ENCODE peak calls at places on chromosomes 5 and 9, in ten cellular contexts. Z is central memory CD4-positive, alpha-beta T cell; K is HCT116; L is lower lobe of right lung; Y is NCI-H1694 treated with DMSO at 0.1 percent for 48 hours; N is HAP-1; D is fibroblast of mammary gland; O is stimulated activated CD8-positive, alpha-beta memory T cell treated with anti-CD3 and anti-CD28 coated beads, Interleukin-2, amount 100 ng/mL, for 48 hours; S is activated CD4-positive, alpha-beta T cell treated with anti-CD3 and anti-CD28 coated beads, Interleukin-2, amount 50 U/mL, for 24 hours; P is nephron progenitor cell. F is an unnamed sample.

GRCh38 chr9:135146766-135147472 is 59.5 kb downstream of the OLFM1 start:
- DNase-seq in Z (no peak), K (no peak), L (no peak), Y (peak), N (no peak), D (no peak), O (no peak), S (no peak), P (no peak), F (no peak)

GRCh38 chr9:85020791-85021190 is 351.3 kb downstream of the NTRK2 start:
- DNase-seq in Z (no peak), K (no peak), L (no peak), Y (no peak), N (no peak), D (no peak), O (no peak), S (no peak), P (no peak), F (no peak)

GRCh38 chr9:123445981-123446610 is 90.1 kb downstream of the CRB2 start:
- DNase-seq in Z (no peak), K (peak), L (no peak), Y (no peak), N (no peak), D (peak), O (no peak), S (no peak), P (peak), F (no peak)

GRCh38 chr5:180126716-180127681 is 55.4 kb upstream of the RNF130 start:
- DNase-seq in Z (peak), K (no peak), L (no peak), Y (no peak), N (no peak), D (peak), O (peak), S (no peak), P (peak), F (no peak)

GRCh38 chr9:132169672-132170392 is 8.0 kb downstream of the NTNG2 start:
- DNase-seq in Z (peak), K (peak), L (peak), Y (peak), N (peak), D (peak), O (peak), S (peak), P (peak), F (peak)

GRCh38 chr5:36570268-36570667 is 36.1 kb upstream of the SLC1A3 start:
- DNase-seq in Z (no peak), K (no peak), L (no peak), Y (no peak), N (no peak), D (peak), O (no peak), S (no peak), P (no peak), F (no peak)

GRCh38 chr5:176788931-176789872 is 21.2 kb upstream of the UNC5A start:
- DNase-seq in Z (no peak), K (no peak), L (no peak), Y (no peak), N (no peak), D (no peak), O (no peak), S (no peak), P (no peak), F (no peak)

GRCh38 chr9:13263511-13263910 is 16.0 kb downstream of the MPDZ start:
- DNase-seq in Z (no peak), K (no peak), L (no peak), Y (no peak), N (no peak), D (peak), O (no peak), S (no peak), P (no peak), F (no peak)

GRCh38 chr5:126597156-126597555 is 2.1 kb upstream of the ALDH7A1 start:
- DNase-seq in Z (no peak), K (no peak), L (no peak), Y (no peak), N (no peak), D (peak), O (no peak), S (no peak), P (no peak), F (no peak)

GRCh38 chr5:150034677-150035076 is 34.1 kb downstream of the HMGXB3 start:
- DNase-seq in Z (no peak), K (no peak), L (no peak), Y (no peak), N (no peak), D (peak), O (no peak), S (no peak), P (no peak), F (no peak)

GRCh38 chr5:864492-865167 is 13.8 kb upstream of the ZDHHC11 start:
- DNase-seq in Z (no peak), K (no peak), L (no peak), Y (no peak), N (no peak), D (peak), O (no peak), S (no peak), P (no peak), F (no peak)

GRCh38 chr5:43179836-43180235 is 12.2 kb upstream of the NIM1K start:
- DNase-seq in Z (no peak), K (no peak), L (no peak), Y (no peak), N (no peak), D (no peak), O (no peak), S (no peak), P (no peak), F (no peak)

GRCh38 chr9:78296208-78296892 is 575 bp upstream of the PSAT1 start:
- DNase-seq in Z (no peak), K (no peak), L (peak), Y (peak), N (peak), D (peak), O (no peak), S (peak), P (peak), F (no peak)

GRCh38 chr9:112050544-112051475 is 124.3 kb downstream of the SUSD1 start:
- DNase-seq in Z (no peak), K (no peak), L (no peak), Y (no peak), N (no peak), D (peak), O (no peak), S (no peak), P (no peak), F (no peak)

GRCh38 chr9:127066775-127067111 is 55.7 kb downstream of the ANGPTL2 start:
- DNase-seq in Z (no peak), K (no peak), L (no peak), Y (no peak), N (no peak), D (peak), O (no peak), S (no peak), P (no peak), F (no peak)

GRCh38 chr5:157384971-157385709 is 74.9 kb upstream of the NIPAL4 start:
- DNase-seq in Z (no peak), K (no peak), L (no peak), Y (no peak), N (no peak), D (peak), O (no peak), S (no peak), P (no peak), F (no peak)

GRCh38 chr9:98117984-98118639 is 910 bp downstream of the TRIM14 start:
- DNase-seq in Z (peak), K (peak), L (no peak), Y (no peak), N (peak), D (peak), O (no peak), S (peak), P (no peak), F (peak)

GRCh38 chr5:9483251-9483650 is 62.6 kb downstream of the SEMA5A start:
- DNase-seq in Z (no peak), K (no peak), L (no peak), Y (no peak), N (no peak), D (no peak), O (no peak), S (no peak), P (no peak), F (no peak)

GRCh38 chr9:81737871-81738507 is 48.6 kb upstream of the TLE1 start:
- DNase-seq in Z (no peak), K (peak), L (no peak), Y (no peak), N (no peak), D (peak), O (no peak), S (no peak), P (no peak), F (no peak)

GRCh38 chr5:31021181-31021624 is 172.3 kb upstream of the CDH6 start:
- DNase-seq in Z (no peak), K (no peak), L (no peak), Y (no peak), N (no peak), D (no peak), O (no peak), S (no peak), P (no peak), F (no peak)

GRCh38 chr5:96843140-96843539 is 33.2 kb upstream of the ERAP2 start:
- DNase-seq in Z (no peak), K (no peak), L (no peak), Y (no peak), N (no peak), D (no peak), O (no peak), S (no peak), P (no peak), F (no peak)

GRCh38 chr5:172008689-172009141 is 2.3 kb upstream of the FBXW11 start:
- DNase-seq in Z (no peak), K (no peak), L (no peak), Y (no peak), N (peak), D (no peak), O (no peak), S (no peak), P (no peak), F (no peak)

GRCh38 chr9:33162721-33163311 is 4.3 kb downstream of the B4GALT1 start:
- DNase-seq in Z (no peak), K (no peak), L (peak), Y (no peak), N (no peak), D (peak), O (no peak), S (no peak), P (no peak), F (no peak)

GRCh38 chr9:115952667-115953316 is 200.8 kb upstream of the PAPPA start:
- DNase-seq in Z (no peak), K (no peak), L (no peak), Y (no peak), N (no peak), D (peak), O (no peak), S (no peak), P (no peak), F (no peak)

GRCh38 chr5:75509956-75510355 is 1.5 kb downstream of the CERT1 start:
- DNase-seq in Z (no peak), K (no peak), L (peak), Y (no peak), N (no peak), D (peak), O (no peak), S (no peak), P (no peak), F (no peak)

GRCh38 chr5:177085985-177086917 is at the start of gene FGFR4:
- DNase-seq in Z (peak), K (peak), L (peak), Y (no peak), N (peak), D (peak), O (peak), S (no peak), P (peak), F (peak)

GRCh38 chr5:128446-128845 is 36.5 kb downstream of the PLEKHG4B start:
- DNase-seq in Z (no peak), K (no peak), L (no peak), Y (no peak), N (no peak), D (no peak), O (no peak), S (no peak), P (no peak), F (no peak)

GRCh38 chr5:181053760-181054122 is 13.7 kb downstream of the BTNL9 start:
- DNase-seq in Z (no peak), K (no peak), L (no peak), Y (no peak), N (no peak), D (no peak), O (no peak), S (no peak), P (peak), F (no peak)

GRCh38 chr9:129111762-129112151 is 542 bp downstream of the PTPA start:
- DNase-seq in Z (no peak), K (no peak), L (no peak), Y (no peak), N (peak), D (peak), O (peak), S (no peak), P (peak), F (no peak)

GRCh38 chr5:33890633-33891032 is 1.2 kb downstream of the ADAMTS12 start:
- DNase-seq in Z (no peak), K (no peak), L (no peak), Y (no peak), N (no peak), D (peak), O (no peak), S (no peak), P (peak), F (no peak)

GRCh38 chr5:171750316-171750788 is 35.3 kb upstream of the SMIM23 start:
- DNase-seq in Z (no peak), K (peak), L (no peak), Y (no peak), N (no peak), D (peak), O (no peak), S (no peak), P (no peak), F (no peak)